ENCODE peak calls at places on chromosomes 1 and 21, in five cellular contexts. W, Q, N, F and S are unnamed samples.

GRCh38 chr1:5447479-5448070 is 544.6 kb downstream of the NPHP4 start:
- DNase-seq in W (no peak), Q (no peak), N (no peak), F (no peak), S (no peak)

GRCh38 chr1:110312188-110313121 is 26.7 kb upstream of the RBM15 start:
- DNase-seq in W (peak; percentile 77), Q (peak; percentile 81), N (peak; percentile 85), F (peak; percentile 76), S (peak; percentile 91)

GRCh38 chr1:28735961-28736449 is 735 bp upstream of the YTHDF2 start:
- DNase-seq in W (no peak), Q (no peak), N (no peak), F (no peak), S (no peak)

GRCh38 chr1:170307426-170307825 is 161.7 kb downstream of the NTMT2 start:
- DNase-seq in W (peak; percentile 29), Q (no peak), N (no peak), F (no peak), S (no peak)

GRCh38 chr21:35142036-35142825 is 93.1 kb upstream of the RUNX1 start:
- DNase-seq in W (no peak), Q (no peak), N (no peak), F (no peak), S (no peak)

GRCh38 chr21:39016740-39017315 is 166.4 kb downstream of the PSMG1 start:
- DNase-seq in W (no peak), Q (no peak), N (no peak), F (peak; percentile 71), S (no peak)

GRCh38 chr21:44051462-44051941 is 39.4 kb downstream of the TRAPPC10 start:
- DNase-seq in W (peak; percentile 52), Q (peak; percentile 30), N (no peak), F (no peak), S (peak; percentile 84)

GRCh38 chr1:76640092-76640491 is 227.2 kb upstream of the ST6GALNAC5 start:
- DNase-seq in W (peak; percentile 84), Q (no peak), N (no peak), F (no peak), S (no peak)

GRCh38 chr1:31374511-31375196 is 1.8 kb upstream of the FABP3 start:
- DNase-seq in W (peak; percentile 83), Q (no peak), N (no peak), F (peak; percentile 57), S (no peak)

GRCh38 chr1:66412689-66413088 is 121.3 kb upstream of the SGIP1 start:
- DNase-seq in W (no peak), Q (no peak), N (no peak), F (no peak), S (no peak)

GRCh38 chr1:23741609-23742008 is 1.7 kb upstream of the ELOA start:
- DNase-seq in W (no peak), Q (no peak), N (no peak), F (no peak), S (no peak)

GRCh38 chr1:206723500-206724472 is 39.1 kb downstream of the MAPKAPK2 start:
- DNase-seq in W (peak; percentile 95), Q (peak; percentile 77), N (no peak), F (peak; percentile 82), S (peak; percentile 85)
- H3K4me3 ChIP-seq in W (no peak overlapping the region), Q (no peak overlapping the region), N (no peak overlapping the region), F (no peak overlapping the region), S (no peak overlapping the region)

GRCh38 chr1:155140630-155140953 is 261 bp upstream of the DPM3 start:
- DNase-seq in W (no peak), Q (no peak), N (no peak), F (no peak), S (no peak)

GRCh38 chr1:155141799-155142198 is 1.5 kb upstream of the DPM3 start:
- DNase-seq in W (no peak), Q (no peak), N (no peak), F (no peak), S (no peak)

GRCh38 chr1:155139895-155140629 is at the start of gene DPM3:
- DNase-seq in W (peak; percentile 76), Q (peak; percentile 96), N (peak; percentile 87), F (peak; percentile 94), S (peak; percentile 96)

GRCh38 chr1:155145491-155145890 is 5.2 kb upstream of the DPM3 start:
- DNase-seq in W (no peak), Q (no peak), N (no peak), F (no peak), S (no peak)
- TF ChIP-seq CTCF in W (peak; percentile 4), Q (no peak), N (no peak), F (no peak), S (no peak)

DNA sequence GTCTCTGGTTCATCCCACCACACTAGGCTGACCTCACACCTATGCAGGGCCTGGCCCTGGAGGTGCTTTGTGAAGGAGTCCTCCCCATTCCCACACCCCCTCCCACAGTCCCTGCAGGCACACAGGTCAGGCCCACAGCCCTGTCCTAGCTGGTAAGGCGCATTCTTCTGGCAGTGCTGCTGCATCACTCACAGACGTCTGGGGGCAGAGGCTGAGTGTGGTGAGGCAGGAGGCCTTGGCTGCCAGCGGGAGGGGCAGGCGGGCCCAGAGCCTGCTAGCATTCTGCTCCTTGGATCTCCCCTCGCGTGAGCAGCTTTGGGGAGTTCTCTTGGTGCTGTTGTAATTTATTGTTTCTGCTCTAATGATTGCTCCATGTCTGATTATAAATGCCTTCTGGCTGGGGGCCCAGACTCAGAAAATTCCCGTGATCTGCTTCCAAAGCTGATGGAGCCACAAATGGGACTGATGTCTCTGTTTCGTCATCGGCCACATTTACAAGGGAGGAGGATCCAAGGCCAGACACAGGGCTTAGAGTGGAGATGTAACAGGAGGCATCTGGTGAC is 62.9 kb downstream of the TRABD2B start:
- DNase-seq in W (peak; percentile 30), Q (no peak), N (no peak), F (peak; percentile 55), S (peak; percentile 93)
- H3K27ac ChIP-seq in W (no peak overlapping the region), Q (no peak overlapping the region), N (no peak overlapping the region), F (no peak overlapping the region), S (no peak overlapping the region)

GRCh38 chr1:35808376-35809155 is 750 bp downstream of the AGO4 start:
- DNase-seq in W (peak; percentile 23), Q (peak; percentile 55), N (no peak), F (peak; percentile 50), S (peak; percentile 81)

GRCh38 chr1:35807614-35808375 is at the start of gene AGO4:
- DNase-seq in W (peak; percentile 36), Q (peak; percentile 79), N (peak; percentile 55), F (peak; percentile 63), S (peak; percentile 81)

GRCh38 chr1:35810096-35810860 is 2.5 kb downstream of the AGO4 start:
- DNase-seq in W (peak; percentile 29), Q (no peak), N (no peak), F (no peak), S (no peak)

DNA sequence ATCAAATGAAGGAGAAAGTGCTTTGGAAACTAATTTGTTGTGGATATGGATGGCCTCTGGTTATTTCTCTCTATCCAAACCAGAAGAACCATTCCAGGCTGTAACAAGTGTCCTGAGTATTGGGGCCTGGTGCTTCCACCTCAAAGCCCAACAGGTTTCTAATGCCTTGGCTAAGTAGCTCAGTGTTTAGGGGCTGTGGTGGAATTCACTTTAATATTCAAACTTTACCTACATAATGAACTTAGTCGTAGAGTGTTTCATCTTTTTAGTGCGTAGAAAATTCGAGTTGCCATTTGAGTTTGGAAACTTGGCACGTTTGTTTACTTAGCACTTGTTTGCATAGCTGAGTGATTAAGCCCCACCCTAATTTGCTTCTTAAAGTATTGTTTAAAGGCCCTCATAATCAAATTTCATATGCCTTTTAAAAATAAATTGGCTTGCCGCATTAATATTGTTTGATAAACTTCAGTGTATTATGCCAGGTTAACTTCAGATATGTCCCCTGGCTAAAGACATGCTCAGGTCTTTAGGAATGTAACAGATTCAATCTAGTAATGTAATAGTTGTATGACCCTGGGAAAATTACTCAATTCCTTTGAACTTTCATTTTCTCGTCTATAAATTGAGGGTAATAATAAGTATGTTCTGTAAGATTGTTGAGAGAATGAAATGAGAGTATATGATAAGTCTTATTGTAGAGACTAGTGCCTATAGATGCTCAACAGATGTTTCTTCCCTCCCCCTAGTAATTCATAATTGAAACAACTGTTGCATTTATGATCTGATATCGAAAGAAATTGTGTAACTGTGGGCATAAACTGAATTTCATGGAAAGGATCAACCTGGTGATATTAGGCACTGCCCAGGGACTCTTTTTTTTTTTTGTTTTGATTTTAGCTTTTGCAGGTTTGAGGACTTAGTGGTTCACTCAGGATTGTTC is 1.6 kb downstream of the AGO4 start:
- DNase-seq in W (no peak), Q (no peak), N (no peak), F (no peak), S (no peak)
- H3K4me3 ChIP-seq in W (peak overlapping the region; percentile 87), Q (peak overlapping the region; percentile 74), N (peak overlapping the region; percentile 88), F (peak overlapping the region; percentile 69), S (peak overlapping the region; percentile 79)

GRCh38 chr1:97190326-97190725 is 468.7 kb downstream of the PTBP2 start:
- DNase-seq in W (peak; percentile 42), Q (no peak), N (no peak), F (no peak), S (no peak)

DNA sequence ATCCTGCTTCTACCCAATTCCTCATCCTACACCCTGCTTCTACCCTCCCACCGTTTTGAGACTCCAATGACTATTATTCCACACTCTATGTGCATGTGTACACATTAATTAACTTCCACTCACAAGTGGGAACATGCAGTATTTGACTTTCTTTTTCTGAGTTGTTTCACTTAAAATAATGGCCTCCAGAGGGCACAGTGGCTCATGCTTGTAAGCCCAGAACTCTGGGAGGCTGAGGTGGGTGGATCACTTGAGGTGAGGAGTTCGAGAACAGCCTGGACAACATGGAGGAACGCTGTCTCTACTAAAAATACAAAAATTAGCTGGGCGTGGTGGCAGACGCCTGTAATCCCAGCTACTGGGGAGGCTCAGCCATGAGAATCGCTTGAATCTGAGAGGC is 464.8 kb downstream of the PTBP2 start:
- DNase-seq in W (peak; percentile 13), Q (no peak), N (no peak), F (no peak), S (no peak)
- TF ChIP-seq CTCF in W (no peak), Q (peak; percentile 36), N (no peak), F (no peak), S (no peak)

DNA sequence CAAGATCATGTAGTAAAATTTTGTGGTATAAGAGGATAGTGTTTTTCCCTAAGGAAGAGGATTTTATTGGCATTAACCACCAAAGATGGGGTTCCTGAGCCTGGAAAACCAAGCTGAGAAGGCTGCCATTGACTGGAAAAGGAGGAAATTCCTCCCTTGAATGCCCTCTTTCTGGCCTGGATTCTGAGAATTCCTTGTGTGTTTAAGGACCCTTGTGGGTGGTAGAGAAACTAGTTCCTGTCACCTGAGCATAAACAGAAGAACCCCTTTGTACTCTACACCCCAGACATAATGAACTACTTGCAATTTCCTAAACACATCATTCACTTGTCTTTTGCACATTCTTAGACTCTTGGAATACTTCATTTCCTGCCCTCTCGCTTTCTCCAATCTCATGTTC is 33.1 kb upstream of the CEP350 start:
- DNase-seq in W (no peak), Q (no peak), N (no peak), F (no peak), S (no peak)
- H3K27ac ChIP-seq in W (no peak overlapping the region), Q (no peak overlapping the region), N (no peak overlapping the region), F (no peak overlapping the region), S (no peak overlapping the region)

GRCh38 chr1:17535300-17535937 is 4.1 kb upstream of the ARHGEF10L start:
- DNase-seq in W (no peak), Q (no peak), N (no peak), F (no peak), S (no peak)
- H3K4me3 ChIP-seq in W (no peak overlapping the region), Q (no peak overlapping the region), N (no peak overlapping the region), F (no peak overlapping the region), S (no peak overlapping the region)